ENCODE peak calls at places on chromosomes 2 and 18, in ten cellular contexts. S is IMR-90, N is heart left ventricle, W is thyroid gland, F is adrenal gland, E is body of pancreas, X is upper lobe of left lung, O is tibial nerve, T is right lobe of liver, C is Peyer's patch. B is an unnamed sample. For H3K27me3, the result is how much of the 10 kb centered on the place peaks cover.

GRCh38 chr2:143205106-143205764 is 76.0 kb downstream of the ARHGAP15 start:
- DNase-seq in S (peak), N (no peak), W (no peak), F (no peak), E (no peak), X (no peak), O (no peak), T (no peak), C (no peak), B (no peak)

GRCh38 chr2:168025487-168026203 is 221.8 kb downstream of the STK39 start:
- DNase-seq in S (no peak), N (no peak), W (no peak), F (no peak), E (peak), X (no peak), O (no peak), T (no peak), C (no peak), B (no peak)

GRCh38 chr2:70367722-70368323 is 66.0 kb upstream of the FAM136A start:
- DNase-seq in S (peak), N (no peak), W (peak), F (no peak), E (peak), X (no peak), O (no peak), T (no peak), C (peak), B (no peak)

GRCh38 chr18:41744664-41745063 is 210.4 kb upstream of the PIK3C3 start:
- DNase-seq in S (no peak), N (no peak), W (no peak), F (no peak), E (no peak), X (no peak), O (no peak), T (no peak), C (no peak), B (no peak)

GRCh38 chr2:173400760-173401159 is 46.1 kb downstream of the CDCA7 start:
- DNase-seq in S (no peak), N (no peak), W (no peak), F (no peak), E (no peak), X (no peak), O (no peak), T (no peak), C (no peak), B (no peak)

GRCh38 chr2:64019975-64020281 is 700 bp upstream of the VPS54 start:
- DNase-seq in S (no peak), N (no peak), W (no peak), F (no peak), E (no peak), X (no peak), O (no peak), T (no peak), C (no peak), B (no peak)

GRCh38 chr2:85785027-85785822 is 31.4 kb downstream of the ATOH8 start:
- DNase-seq in S (peak), N (no peak), W (peak), F (no peak), E (peak), X (peak), O (no peak), T (no peak), C (peak), B (no peak)

GRCh38 chr2:219482674-219483405 is 15.9 kb upstream of the GMPPA start:
- DNase-seq in S (no peak), N (no peak), W (no peak), F (no peak), E (no peak), X (no peak), O (no peak), T (no peak), C (no peak), B (no peak)

GRCh38 chr2:43519711-43520221 is 76.1 kb downstream of the THADA start:
- DNase-seq in S (peak), N (no peak), W (peak), F (no peak), E (no peak), X (no peak), O (no peak), T (no peak), C (no peak), B (no peak)

GRCh38 chr2:192195548-192196418 is 1.1 kb upstream of the TMEFF2 start:
- DNase-seq in S (peak), N (no peak), W (peak), F (peak), E (no peak), X (peak), O (no peak), T (peak), C (peak), B (no peak)

GRCh38 chr2:237724811-237725478 is 73.6 kb upstream of the RBM44 start:
- DNase-seq in S (no peak), N (no peak), W (peak), F (no peak), E (peak), X (no peak), O (no peak), T (peak), C (no peak), B (no peak)

GRCh38 chr2:26033270-26033768 is 565 bp upstream of the RAB10 start:
- DNase-seq in S (peak), N (peak), W (peak), F (peak), E (peak), X (peak), O (no peak), T (no peak), C (no peak), B (peak)

GRCh38 chr2:238091426-238092060 is 8.6 kb upstream of the ESPNL start:
- DNase-seq in S (no peak), N (no peak), W (no peak), F (no peak), E (no peak), X (no peak), O (no peak), T (peak), C (no peak), B (peak)

GRCh38 chr2:223997938-223998337 is 40.7 kb downstream of the MRPL44 start:
- DNase-seq in S (peak), N (no peak), W (no peak), F (no peak), E (no peak), X (no peak), O (no peak), T (no peak), C (no peak), B (no peak)

GRCh38 chr2:54859997-54860701 is 136.7 kb downstream of the EML6 start:
- DNase-seq in S (peak), N (no peak), W (no peak), F (no peak), E (no peak), X (no peak), O (no peak), T (no peak), C (no peak), B (no peak)

GRCh38 chr2:132975490-132976105 is 305.6 kb upstream of the LYPD1 start:
- DNase-seq in S (no peak), N (no peak), W (no peak), F (no peak), E (no peak), X (no peak), O (no peak), T (no peak), C (no peak), B (no peak)

GRCh38 chr18:22026889-22027288 is 142.5 kb upstream of the GATA6 start:
- DNase-seq in S (no peak), N (no peak), W (no peak), F (no peak), E (no peak), X (no peak), O (no peak), T (no peak), C (no peak), B (no peak)

GRCh38 chr2:227908266-227909054 is 37.0 kb downstream of the DAW1 start:
- DNase-seq in S (peak), N (no peak), W (no peak), F (no peak), E (no peak), X (no peak), O (no peak), T (no peak), C (no peak), B (no peak)

GRCh38 chr2:20806286-20806685 is 16.6 kb downstream of the LDAH start:
- DNase-seq in S (no peak), N (no peak), W (no peak), F (no peak), E (no peak), X (no peak), O (no peak), T (no peak), C (no peak), B (no peak)

GRCh38 chr2:113080134-113080533 is 12.4 kb downstream of the IL1F10 start:
- DNase-seq in S (no peak), N (no peak), W (peak), F (peak), E (no peak), X (peak), O (no peak), T (peak), C (no peak), B (no peak)

GRCh38 chr2:208501217-208501616 is 94.6 kb downstream of the PTH2R start:
- DNase-seq in S (no peak), N (no peak), W (no peak), F (no peak), E (no peak), X (no peak), O (no peak), T (no peak), C (peak), B (no peak)

GRCh38 chr2:19158211-19158610 is 200.2 kb downstream of the OSR1 start:
- DNase-seq in S (peak), N (no peak), W (no peak), F (no peak), E (no peak), X (no peak), O (no peak), T (no peak), C (no peak), B (no peak)

GRCh38 chr2:187986392-187987105 is 305.1 kb upstream of the GULP1 start:
- DNase-seq in S (peak), N (no peak), W (no peak), F (no peak), E (no peak), X (no peak), O (no peak), T (no peak), C (no peak), B (no peak)

GRCh38 chr2:194826241-194826640 is 830.8 kb upstream of the SLC39A10 start:
- DNase-seq in S (no peak), N (no peak), W (no peak), F (no peak), E (no peak), X (no peak), O (no peak), T (no peak), C (no peak), B (no peak)

GRCh38 chr2:152743004-152743403 is 24.6 kb downstream of the ARL6IP6 start:
- DNase-seq in S (no peak), N (no peak), W (no peak), F (no peak), E (no peak), X (no peak), O (no peak), T (no peak), C (no peak), B (no peak)

GRCh38 chr2:70620020-70620419 is 66.4 kb upstream of the TGFA start:
- DNase-seq in S (no peak), N (no peak), W (no peak), F (no peak), E (no peak), X (no peak), O (no peak), T (no peak), C (no peak), B (no peak)

GRCh38 chr2:118913805-118914645 is 28.0 kb upstream of the MARCO start:
- DNase-seq in S (no peak), N (no peak), W (no peak), F (no peak), E (no peak), X (peak), O (no peak), T (no peak), C (no peak), B (peak)

GRCh38 chr2:119248311-119248710 is 24.7 kb downstream of the STEAP3 start:
- DNase-seq in S (peak), N (no peak), W (no peak), F (no peak), E (no peak), X (peak), O (no peak), T (peak), C (no peak), B (no peak)

GRCh38 chr2:216665240-216665639 is 30.1 kb downstream of the IGFBP5 start:
- DNase-seq in S (no peak), N (peak), W (peak), F (no peak), E (peak), X (no peak), O (peak), T (no peak), C (no peak), B (no peak)

DNA sequence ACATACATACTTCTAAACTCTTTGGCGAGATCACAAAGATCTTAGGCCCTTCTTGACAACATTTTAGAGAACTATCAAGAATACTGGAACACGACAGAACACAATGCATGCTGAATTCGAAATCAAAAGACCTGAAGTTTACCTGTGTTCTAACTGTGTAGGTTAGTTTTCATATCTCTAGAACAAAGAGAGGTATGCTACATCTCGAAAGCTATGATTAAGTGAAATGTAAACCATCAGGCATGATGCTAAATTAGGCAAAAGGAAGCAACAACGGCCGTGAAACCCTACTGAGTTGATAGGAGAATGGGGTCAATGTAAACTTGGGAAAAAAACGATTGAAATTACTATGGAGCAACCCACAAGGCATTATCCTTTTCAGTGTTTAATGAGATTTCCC is 43.7 kb downstream of the IKZF2 start:
- DNase-seq in S (no peak), N (no peak), W (no peak), F (no peak), E (no peak), X (no peak), O (no peak), T (no peak), C (no peak), B (no peak)
- H3K4me3 ChIP-seq in S (no peak), N (no peak), W (no peak), F (no peak), E (no peak), X (no peak), O (no peak), T (no peak), C (no peak), B (no peak)

GRCh38 chr2:240825476-240825875 is 5.5 kb upstream of the KIF1A start:
- DNase-seq in S (no peak), N (no peak), W (no peak), F (no peak), E (no peak), X (no peak), O (no peak), T (no peak), C (no peak), B (no peak)
- H3K27me3 ChIP-seq in S (half or more), N (under half), W (under half), F (half or more), E (under half), X (under half), O (under half), T (under half), C (under half), B (under half)

GRCh38 chr2:127701193-127701650 is at the start of gene SFT2D3:
- DNase-seq in S (peak), N (peak), W (peak), F (peak), E (peak), X (peak), O (peak), T (peak), C (peak), B (peak)
- TF ChIP-seq POLR2A in S (peak), N (peak), W (peak), F (peak), E (peak), X (peak), O (peak), T (peak), C (peak), B (peak)

GRCh38 chr2:170842785-170843184 is 26.1 kb downstream of the GAD1 start:
- DNase-seq in S (no peak), N (no peak), W (no peak), F (no peak), E (no peak), X (no peak), O (no peak), T (no peak), C (no peak), B (no peak)
- H3K4me3 ChIP-seq in S (no peak), N (no peak), W (no peak), F (no peak), E (no peak), X (no peak), O (no peak), T (no peak), C (no peak), B (no peak)

GRCh38 chr2:48433682-48434081 is 96.3 kb upstream of the STON1 start:
- DNase-seq in S (no peak), N (no peak), W (no peak), F (peak), E (peak), X (peak), O (no peak), T (peak), C (no peak), B (no peak)
- H3K27me3 ChIP-seq in S (under half), N (under half), W (under half), F (under half), E (under half), X (under half), O (under half), T (under half), C (under half), B (under half)

B was measured in esophagus muscularis mucosa.